ENCODE peak calls at places on chromosomes 12 and 14, in four cellular contexts. V is ovary, A is upper lobe of right lung, N is body of pancreas. L is an unnamed sample. For H3K4me1, the result is how much of the 10 kb centered on the place peaks cover.

GRCh38 chr14:65792208-65792905 is 379.8 kb downstream of the FUT8 start:
- DNase-seq in V (no peak), A (no peak), N (no peak), L (no peak)

GRCh38 chr12:63826002-63826585 is 18.4 kb upstream of the SRGAP1 start:
- DNase-seq in V (no peak), A (no peak), N (no peak), L (peak)

GRCh38 chr12:15756822-15757221 is 32.4 kb downstream of the EPS8 start:
- DNase-seq in V (no peak), A (no peak), N (no peak), L (no peak)

GRCh38 chr14:52094871-52095270 is 26.0 kb upstream of the NID2 start:
- DNase-seq in V (no peak), A (no peak), N (no peak), L (no peak)

GRCh38 chr14:92603309-92604257 is 90.0 kb downstream of the RIN3 start:
- DNase-seq in V (no peak), A (peak), N (no peak), L (no peak)

GRCh38 chr14:68263563-68264350 is 444.2 kb downstream of the RAD51B start:
- DNase-seq in V (no peak), A (no peak), N (no peak), L (no peak)

GRCh38 chr14:58824106-58824505 is 186.3 kb downstream of the DACT1 start:
- DNase-seq in V (no peak), A (no peak), N (no peak), L (no peak)

GRCh38 chr12:108248011-108248410 is 91.1 kb downstream of the CMKLR1 start:
- DNase-seq in V (no peak), A (no peak), N (no peak), L (no peak)

GRCh38 chr12:43988838-43989560 is 153.1 kb downstream of the TMEM117 start:
- DNase-seq in V (no peak), A (no peak), N (no peak), L (no peak)

GRCh38 chr12:69000540-69001243 is 67.7 kb upstream of the CPM start:
- DNase-seq in V (no peak), A (no peak), N (no peak), L (no peak)

GRCh38 chr12:126483145-126484068 is 1418.2 kb downstream of the AACS start:
- DNase-seq in V (no peak), A (no peak), N (peak), L (peak)

GRCh38 chr14:28744126-28744525 is 22.5 kb upstream of the FOXG1 start:
- DNase-seq in V (no peak), A (no peak), N (no peak), L (no peak)

GRCh38 chr12:117494833-117495714 is 133.6 kb upstream of the NOS1 start:
- DNase-seq in V (no peak), A (no peak), N (peak), L (no peak)

GRCh38 chr12:104372048-104372720 is 68.6 kb downstream of the EID3 start:
- DNase-seq in V (no peak), A (no peak), N (no peak), L (no peak)

GRCh38 chr14:63852271-63852816 is 460 bp upstream of the SYNE2 start:
- DNase-seq in V (no peak), A (no peak), N (no peak), L (no peak)

GRCh38 chr14:20969336-20969735 is 14.0 kb downstream of the RNASE2 start:
- DNase-seq in V (no peak), A (no peak), N (no peak), L (no peak)

DNA sequence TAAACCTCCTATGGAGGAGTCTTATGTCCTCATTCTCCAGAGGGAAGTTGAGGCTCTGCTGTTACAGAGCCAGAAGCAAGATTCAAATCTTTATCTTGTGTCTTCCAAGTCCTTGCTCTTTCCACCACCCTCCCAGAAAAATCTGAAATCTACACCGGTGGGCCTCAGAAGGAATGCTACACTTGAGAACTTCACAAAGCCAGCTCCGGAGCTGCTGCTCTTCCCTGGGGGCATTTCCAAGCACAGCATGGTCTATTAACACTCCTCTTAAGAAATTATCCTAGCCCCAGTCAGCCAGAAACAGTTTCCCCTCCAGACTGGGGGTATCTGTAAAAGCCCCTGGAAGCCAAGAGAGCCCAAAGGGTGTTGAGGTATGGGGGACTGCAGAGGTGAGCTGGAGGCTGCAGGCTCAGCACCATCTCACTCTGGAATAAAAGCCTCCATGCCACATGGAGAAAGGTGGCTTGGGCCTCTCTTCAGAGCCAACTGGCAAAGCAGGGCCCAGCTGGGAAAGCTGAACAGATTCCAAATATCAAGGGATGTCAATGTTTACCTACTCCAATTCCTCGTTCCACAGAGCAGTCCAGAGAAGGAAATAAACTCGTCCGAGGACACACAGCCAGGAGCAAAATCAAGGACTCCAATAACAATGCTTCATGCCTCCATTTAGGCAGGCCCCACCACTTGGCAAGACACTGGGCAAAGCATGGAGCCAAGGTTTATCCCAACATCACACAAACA is 36.1 kb upstream of the PNMA1 start:
- DNase-seq in V (no peak), A (no peak), N (peak), L (no peak)
- H3K4me1 ChIP-seq in V (half or more), A (half or more), N (half or more), L (half or more)

DNA sequence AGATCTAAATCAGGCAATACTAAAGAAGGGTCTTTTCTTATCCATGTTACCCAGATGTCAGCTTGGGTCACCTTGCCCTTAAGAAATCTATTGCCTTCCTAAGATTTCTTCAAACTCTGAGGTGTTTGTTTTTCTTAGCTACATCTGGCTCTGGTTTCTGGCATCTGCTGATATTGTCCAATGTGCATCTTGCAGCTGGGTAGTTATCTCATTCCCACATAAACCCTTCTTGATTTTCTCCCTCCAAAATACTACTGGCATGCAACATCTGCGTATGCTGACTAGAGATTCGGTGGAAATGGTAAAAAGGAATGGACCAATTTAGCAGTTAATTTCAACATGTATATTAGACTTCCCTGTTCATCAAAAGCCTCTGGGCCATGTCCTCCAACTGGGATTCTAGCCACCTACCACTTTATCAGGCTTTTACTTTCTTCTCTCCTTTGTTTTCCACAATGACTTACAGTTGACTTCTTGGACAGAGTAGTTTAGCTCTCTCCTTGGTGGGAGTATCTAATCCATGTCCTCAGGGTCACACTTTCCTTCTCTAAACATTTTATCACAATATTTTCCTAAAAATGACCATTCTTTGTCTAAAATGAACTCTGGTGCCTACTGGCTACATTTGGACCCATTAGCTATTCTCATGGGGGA is 324.8 kb upstream of the FAR2 start:
- DNase-seq in V (no peak), A (no peak), N (no peak), L (no peak)
- H3K4me1 ChIP-seq in V (under half), A (under half), N (under half), L (under half)

GRCh38 chr12:3276226-3276625 is 199.0 kb downstream of the TSPAN9 start:
- DNase-seq in V (no peak), A (no peak), N (no peak), L (no peak)

GRCh38 chr12:3272958-3273357 is 195.8 kb downstream of the TSPAN9 start:
- DNase-seq in V (no peak), A (no peak), N (no peak), L (no peak)

GRCh38 chr12:3275171-3276041 is 198.2 kb downstream of the TSPAN9 start:
- DNase-seq in V (peak), A (peak), N (peak), L (peak)

GRCh38 chr12:3273409-3273853 is 196.3 kb downstream of the TSPAN9 start:
- DNase-seq in V (no peak), A (no peak), N (no peak), L (no peak)

DNA sequence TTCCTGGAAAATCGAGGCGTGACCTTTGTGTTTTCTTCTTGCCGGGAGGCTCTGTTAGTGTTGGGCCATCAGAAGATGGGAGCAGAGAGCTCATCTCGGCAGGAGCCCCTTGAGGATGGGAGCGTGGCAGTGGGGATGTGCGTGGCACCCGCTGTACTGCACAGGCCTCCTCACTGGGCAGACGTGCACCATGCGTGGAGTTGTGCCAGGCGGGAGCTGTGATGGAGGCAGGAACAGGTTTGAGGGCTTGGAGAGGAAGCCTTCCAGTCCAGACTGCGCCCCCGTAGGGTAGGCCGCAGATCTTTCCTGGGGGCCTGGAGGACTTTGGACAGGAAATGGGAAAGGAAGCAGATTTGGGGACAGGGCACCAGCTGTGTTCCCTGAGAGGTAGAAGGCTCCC is 197.5 kb downstream of the TSPAN9 start:
- DNase-seq in V (no peak), A (no peak), N (no peak), L (no peak)
- H3K4me1 ChIP-seq in V (under half), A (under half), N (under half), L (under half)

GRCh38 chr12:132185698-132186097 is 41.4 kb downstream of the NOC4L start:
- DNase-seq in V (no peak), A (no peak), N (no peak), L (no peak)

GRCh38 chr12:132188451-132189298 is 44.4 kb downstream of the NOC4L start:
- DNase-seq in V (no peak), A (no peak), N (no peak), L (no peak)

GRCh38 chr12:132186208-132186856 is 42.1 kb downstream of the NOC4L start:
- DNase-seq in V (no peak), A (no peak), N (no peak), L (no peak)

GRCh38 chr12:132187646-132188450 is 43.6 kb downstream of the NOC4L start:
- DNase-seq in V (no peak), A (no peak), N (no peak), L (no peak)

DNA sequence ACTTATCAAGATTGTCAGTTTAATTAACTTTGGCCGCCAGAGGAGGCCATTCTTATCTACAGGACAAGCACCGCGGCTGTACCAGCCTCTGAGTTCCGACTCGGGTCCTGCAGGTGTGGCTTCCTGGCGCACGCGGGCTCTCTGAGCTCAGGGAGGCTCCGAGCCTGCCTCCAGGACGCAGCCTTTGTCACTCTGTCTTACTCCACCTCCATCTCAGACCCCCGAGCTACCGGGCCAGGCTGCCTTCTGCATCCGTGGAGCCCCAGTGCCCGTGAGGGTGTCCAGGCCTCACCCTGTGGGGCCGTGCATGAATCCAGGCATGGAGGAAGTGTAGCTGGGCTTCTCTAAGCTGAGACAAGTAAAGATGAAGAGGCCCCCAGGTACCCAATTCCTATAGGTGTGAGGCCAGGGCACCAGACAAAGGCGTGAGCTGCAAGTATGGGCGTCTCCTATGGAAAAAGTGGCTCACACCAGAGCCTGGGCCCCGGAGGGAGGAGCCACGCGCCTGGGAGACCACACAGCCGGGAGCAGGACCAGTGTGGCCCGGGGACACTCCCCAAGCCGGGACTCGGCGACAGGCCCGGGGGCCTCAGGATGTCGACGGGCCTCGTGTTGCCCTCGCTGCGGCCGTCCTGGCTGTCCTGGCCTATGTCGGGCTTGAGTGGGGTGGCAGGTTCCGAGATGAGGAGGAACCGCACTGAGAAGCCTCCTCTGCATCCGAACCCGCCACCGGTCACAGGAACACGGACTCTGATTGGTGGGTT is 42.8 kb downstream of the NOC4L start:
- DNase-seq in V (no peak), A (no peak), N (no peak), L (no peak)
- H3K4me1 ChIP-seq in V (under half), A (under half), N (under half), L (under half)

L was measured in BE2C.